ENCODE peak calls at places on chromosomes 16 and 17, in five cellular contexts. K is GM23248; Q is AG04450; G is CD4-positive, alpha-beta T cell; W is breast epithelium. O is an unnamed sample.

GRCh38 chr17:63698381-63698885 is 1.5 kb downstream of the LIMD2 start:
- DNase-seq in Q (no peak), K (no peak), W (no peak), G (no peak), O (no peak)

GRCh38 chr16:70634861-70635260 is 11.5 kb upstream of the IL34 start:
- DNase-seq in W (no peak), K (peak; percentile 51), G (no peak), Q (no peak), O (no peak)

GRCh38 chr16:3514621-3515020 is 13.8 kb downstream of the CLUAP1 start:
- DNase-seq in W (peak; percentile 10), K (peak; percentile 44), Q (peak; percentile 53), G (no peak), O (no peak)

GRCh38 chr17:75785770-75786538 is 1.3 kb downstream of the UNK start:
- DNase-seq in G (no peak), Q (no peak), K (peak; percentile 79), W (no peak), O (no peak)

GRCh38 chr17:19508327-19508867 is 25.3 kb upstream of the SLC47A1 start:
- DNase-seq in K (no peak), W (no peak), Q (no peak), G (peak; percentile 45), O (no peak)

GRCh38 chr17:1108810-1109605 is 70.8 kb downstream of the ABR start:
- DNase-seq in Q (no peak), W (no peak), K (peak; percentile 83), G (peak; percentile 49), O (no peak)

GRCh38 chr17:74738051-74738996 is 1.3 kb downstream of the RAB37 start:
- DNase-seq in G (peak; percentile 58), W (no peak), Q (no peak), K (no peak), O (no peak)

GRCh38 chr17:8326591-8327583 is 12.8 kb upstream of the ODF4 start:
- DNase-seq in W (no peak), K (peak; percentile 61), G (peak; percentile 10), Q (no peak), O (no peak)

GRCh38 chr17:5501725-5502124 is 15.4 kb downstream of the MIS12 start:
- DNase-seq in G (no peak), K (no peak), Q (no peak), W (no peak), O (no peak)

GRCh38 chr17:50686494-50687199 is 21.1 kb downstream of the ANKRD40 start:
- DNase-seq in W (no peak), G (no peak), Q (no peak), K (peak; percentile 90), O (no peak)

GRCh38 chr17:40095944-40096791 is 4.2 kb downstream of the NR1D1 start:
- DNase-seq in Q (no peak), K (peak; percentile 33), W (no peak), G (peak; percentile 61), O (no peak)

GRCh38 chr17:48541574-48542113 is 3.3 kb downstream of the HOXB2 start:
- DNase-seq in W (peak; percentile 79), K (peak; percentile 88), G (peak; percentile 33), Q (no peak), O (no peak)

GRCh38 chr17:68509151-68510057 is 2.8 kb upstream of the PRKAR1A start:
- DNase-seq in K (no peak), Q (no peak), W (no peak), G (no peak), O (no peak)

O was measured in brain pericyte.